ENCODE peak calls at places on chromosomes 13 and 19, in seven cellular contexts. N is endothelial cell of umbilical vein; F is neuronal stem cell; W is CD8-positive, alpha-beta memory T cell; Y is left ventricle myocardium inferior; L is CD4-positive, alpha-beta memory T cell; E is heart right ventricle. U is an unnamed sample.

GRCh38 chr19:11693505-11694499 is 44.9 kb downstream of the ZNF823 start:
- DNase-seq in N (no peak), F (no peak), W (no peak), Y (no peak), L (no peak), E (no peak), U (no peak)

GRCh38 chr13:104385409-104385808 is 1319.2 kb upstream of the SLC10A2 start:
- DNase-seq in N (no peak), F (no peak), W (no peak), Y (no peak), L (no peak), E (no peak), U (no peak)

GRCh38 chr19:32624410-32624809 is 43.4 kb downstream of the PDCD5 start:
- DNase-seq in N (no peak), F (no peak), W (no peak), Y (no peak), L (no peak), E (no peak), U (no peak)

GRCh38 chr13:101157261-101157660 is 259.0 kb downstream of the NALCN start:
- DNase-seq in N (no peak), F (no peak), W (no peak), Y (no peak), L (no peak), E (no peak), U (no peak)

GRCh38 chr13:51437550-51438127 is 15.2 kb downstream of the INTS6 start:
- DNase-seq in N (no peak), F (no peak), W (no peak), Y (no peak), L (no peak), E (no peak), U (no peak)

GRCh38 chr13:42354246-42355117 is 82.5 kb downstream of the AKAP11 start:
- DNase-seq in N (peak), F (no peak), W (no peak), Y (no peak), L (peak), E (no peak), U (no peak)

GRCh38 chr13:111296417-111296816 is 24.0 kb upstream of the TEX29 start:
- DNase-seq in N (no peak), F (no peak), W (no peak), Y (no peak), L (no peak), E (no peak), U (no peak)

GRCh38 chr19:5108123-5108613 is 139.3 kb downstream of the KDM4B start:
- DNase-seq in N (no peak), F (no peak), W (no peak), Y (no peak), L (no peak), E (no peak), U (no peak)

GRCh38 chr19:31583148-31583547 is 233.9 kb upstream of the TSHZ3 start:
- DNase-seq in N (no peak), F (no peak), W (no peak), Y (no peak), L (no peak), E (no peak), U (no peak)

GRCh38 chr13:44402902-44403719 is 29.5 kb downstream of the SERP2 start:
- DNase-seq in N (no peak), F (no peak), W (no peak), Y (no peak), L (no peak), E (no peak), U (no peak)

GRCh38 chr13:102679449-102680132 is 15.3 kb downstream of the METTL21C start:
- DNase-seq in N (no peak), F (no peak), W (no peak), Y (no peak), L (no peak), E (no peak), U (no peak)

GRCh38 chr13:105672911-105673310 is 862.6 kb downstream of the EFNB2 start:
- DNase-seq in N (no peak), F (no peak), W (no peak), Y (no peak), L (no peak), E (no peak), U (no peak)
- H3K27ac ChIP-seq in N (no peak), F (no peak), W (no peak), Y (no peak), L (no peak), E (no peak), U (no peak)

GRCh38 chr19:56538254-56538760 is 441 bp upstream of the ZFP28 start:
- DNase-seq in N (peak), F (peak), W (peak), Y (peak), L (peak), E (peak), U (peak)
- H3K27ac ChIP-seq in N (peak), F (peak), W (peak), Y (peak), L (peak), E (peak), U (peak)

GRCh38 chr13:32408296-32408998 is 19.5 kb downstream of the N4BP2L1 start:
- DNase-seq in N (no peak), F (no peak), W (no peak), Y (no peak), L (no peak), E (no peak), U (no peak)
- H3K27ac ChIP-seq in N (no peak), F (no peak), W (no peak), Y (no peak), L (no peak), E (no peak), U (no peak)

DNA sequence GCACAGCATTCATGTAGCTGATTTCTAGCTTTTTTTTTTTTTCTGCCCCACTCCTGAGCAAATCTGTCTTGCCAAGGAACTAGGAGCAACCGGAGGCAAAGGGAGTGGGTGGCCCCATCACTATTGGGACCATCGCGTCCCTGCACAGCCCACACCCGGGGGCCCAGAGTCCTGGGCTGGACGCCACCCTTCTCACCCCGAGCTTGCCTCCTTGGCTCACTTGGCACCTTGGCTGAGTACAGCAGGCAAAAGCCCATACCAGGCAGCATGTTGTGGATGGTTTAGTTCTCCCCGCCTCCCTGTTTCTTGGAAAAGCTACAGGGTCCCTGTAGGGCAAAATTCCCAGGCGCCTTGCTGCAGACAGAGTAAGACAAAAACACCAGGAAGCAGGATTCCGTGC is 13.7 kb downstream of the SMIM24 start:
- DNase-seq in N (no peak), F (no peak), W (no peak), Y (no peak), L (no peak), E (no peak), U (peak)
- H3K27ac ChIP-seq in N (no peak), F (no peak), W (no peak), Y (peak), L (no peak), E (no peak), U (no peak)

DNA sequence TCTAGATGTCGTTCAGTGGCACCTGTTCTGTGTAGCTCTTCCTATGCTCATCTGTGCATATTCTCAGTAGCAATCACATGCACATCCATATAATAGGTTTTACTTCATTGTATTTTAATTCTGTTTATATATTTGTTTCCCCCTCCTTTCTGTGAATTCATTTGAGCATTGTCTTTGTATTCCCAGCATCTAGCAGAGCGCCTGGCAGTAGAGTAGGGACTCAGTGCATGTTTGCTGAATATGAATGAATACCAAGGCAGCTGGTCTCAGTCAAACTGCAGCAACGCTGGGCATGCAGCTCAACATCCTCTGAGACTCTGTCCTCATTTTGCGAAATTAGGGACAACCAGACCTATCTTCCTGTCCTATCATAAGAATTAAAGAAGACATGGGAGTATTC is 330.1 kb downstream of the SPRY2 start:
- DNase-seq in N (no peak), F (no peak), W (no peak), Y (no peak), L (no peak), E (no peak), U (peak)
- H3K27ac ChIP-seq in N (no peak), F (no peak), W (no peak), Y (no peak), L (no peak), E (no peak), U (peak)

GRCh38 chr19:2202366-2202765 is 33.8 kb downstream of the PLEKHJ1 start:
- DNase-seq in N (no peak), F (no peak), W (no peak), Y (no peak), L (no peak), E (no peak), U (no peak)

GRCh38 chr19:2198317-2198716 is 34.6 kb downstream of the DOT1L start:
- DNase-seq in N (no peak), F (no peak), W (no peak), Y (no peak), L (no peak), E (no peak), U (no peak)

GRCh38 chr19:2199215-2199614 is 35.5 kb downstream of the DOT1L start:
- DNase-seq in N (no peak), F (peak), W (no peak), Y (no peak), L (no peak), E (no peak), U (no peak)

GRCh38 chr19:2199861-2200623 is 36.1 kb downstream of the PLEKHJ1 start:
- DNase-seq in N (no peak), F (no peak), W (no peak), Y (no peak), L (no peak), E (no peak), U (no peak)

GRCh38 chr19:2201473-2202148 is 34.5 kb downstream of the PLEKHJ1 start:
- DNase-seq in N (no peak), F (no peak), W (no peak), Y (no peak), L (no peak), E (no peak), U (no peak)
- H3K27ac ChIP-seq in N (no peak), F (no peak), W (no peak), Y (no peak), L (no peak), E (no peak), U (no peak)

GRCh38 chr19:3386447-3387234 is 20.3 kb downstream of the NFIC start:
- DNase-seq in N (no peak), F (no peak), W (no peak), Y (peak), L (no peak), E (peak), U (peak)

GRCh38 chr19:3389876-3390361 is 23.5 kb downstream of the NFIC start:
- DNase-seq in N (no peak), F (no peak), W (no peak), Y (no peak), L (no peak), E (no peak), U (no peak)

GRCh38 chr19:3392480-3392879 is 26.1 kb downstream of the NFIC start:
- DNase-seq in N (no peak), F (no peak), W (no peak), Y (no peak), L (no peak), E (no peak), U (no peak)

GRCh38 chr19:3389446-3389778 is 23.0 kb downstream of the NFIC start:
- DNase-seq in N (no peak), F (no peak), W (no peak), Y (no peak), L (no peak), E (no peak), U (no peak)

DNA sequence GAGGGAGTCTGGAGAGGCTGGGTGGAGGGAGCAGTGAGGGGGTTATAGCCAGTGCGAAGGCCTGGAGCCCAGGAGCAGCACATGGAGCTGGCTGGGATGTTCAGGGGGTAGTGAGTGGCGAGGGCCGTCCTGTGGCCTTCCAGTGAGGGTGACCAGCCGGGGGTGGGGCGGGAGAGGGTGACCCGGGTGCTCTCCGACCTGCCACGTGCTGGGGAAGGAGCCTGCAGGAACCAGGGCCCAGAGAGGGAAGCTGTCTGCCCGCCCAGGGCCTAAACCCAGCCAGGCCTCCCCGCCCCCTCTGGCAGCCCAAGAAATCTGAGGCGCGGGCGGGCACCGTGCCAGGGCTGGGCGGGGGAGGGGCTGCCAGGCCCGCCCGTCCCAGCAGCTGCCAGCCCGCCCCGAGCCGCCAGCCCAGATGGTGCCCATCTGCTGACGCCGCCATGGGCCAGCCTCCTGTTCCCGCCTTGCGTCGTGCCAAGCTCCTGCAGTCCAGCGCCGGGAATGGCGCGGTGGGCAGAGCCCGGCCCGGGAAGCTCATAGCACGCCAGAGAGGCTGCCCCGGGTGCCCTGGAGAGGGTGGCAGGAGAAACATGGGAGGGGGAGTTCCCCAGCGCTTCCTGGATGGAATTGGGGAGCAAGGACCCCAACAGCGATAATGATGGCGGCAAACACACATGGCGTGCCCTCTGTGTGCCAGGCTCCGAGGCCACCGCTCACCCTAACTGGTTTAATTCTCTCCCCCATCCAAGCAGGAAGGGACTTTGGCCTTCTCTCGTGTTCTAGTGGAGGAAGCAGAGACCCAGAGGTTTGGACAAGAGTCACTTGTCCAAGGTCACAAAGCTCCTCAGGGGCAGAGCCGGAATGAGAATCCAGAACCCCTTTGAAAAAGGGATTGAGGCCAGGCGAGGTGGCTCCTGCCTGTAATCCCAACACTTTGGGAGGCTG is 21.5 kb downstream of the NFIC start:
- DNase-seq in N (peak), F (no peak), W (no peak), Y (peak), L (no peak), E (peak), U (peak)
- H3K27ac ChIP-seq in N (peak), F (no peak), W (no peak), Y (peak), L (no peak), E (peak), U (peak)

DNA sequence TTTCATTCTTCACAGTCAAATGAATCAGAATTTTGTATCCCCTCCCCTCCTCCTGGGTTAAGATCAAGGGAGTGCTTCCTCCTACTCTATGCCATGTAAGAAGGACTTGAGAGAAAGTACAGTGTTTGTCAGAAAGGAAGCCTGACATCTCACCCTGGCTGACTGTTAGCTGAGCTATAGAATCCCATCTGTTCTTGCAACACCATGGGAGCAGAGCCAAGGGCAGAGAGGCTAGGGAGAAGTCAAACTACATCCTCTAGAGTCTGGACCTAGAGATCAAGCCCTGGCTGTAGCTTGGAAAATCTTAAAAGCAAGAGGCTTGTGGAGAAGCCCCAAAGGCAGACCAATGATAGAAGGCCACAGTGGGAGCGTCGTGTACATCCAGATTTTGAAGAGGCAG is 145.9 kb downstream of the OLFM4 start:
- DNase-seq in N (no peak), F (no peak), W (no peak), Y (no peak), L (no peak), E (no peak), U (no peak)
- H3K27ac ChIP-seq in N (no peak), F (no peak), W (no peak), Y (no peak), L (no peak), E (no peak), U (no peak)

U was measured in substantia nigra.